ENCODE peak calls at places on chromosomes 4 and X, in five cellular contexts. Y is nucleus accumbens; F is GM23248; R is ovary; H is activated CD8-positive, alpha-beta T cell treated with anti-CD3 and anti-CD28 coated beads for 36 hours. T is an unnamed sample.

GRCh38 chr4:40280586-40280985 is 54.5 kb upstream of the CHRNA9 start:
- DNase-seq in Y (no peak), F (no peak), R (no peak), H (peak; percentile 83), T (no peak)

GRCh38 chr4:37471971-37472370 is 214.2 kb downstream of the RELL1 start:
- DNase-seq in Y (no peak), F (no peak), R (no peak), H (no peak), T (no peak)

GRCh38 chr4:6694177-6694901 is 661 bp downstream of the S100P start:
- DNase-seq in Y (no peak), F (no peak), R (no peak), H (peak; percentile 44), T (no peak)

GRCh38 chr4:166252487-166253402 is 379.7 kb downstream of the TLL1 start:
- DNase-seq in Y (no peak), F (peak; percentile 20), R (no peak), H (peak; percentile 15), T (no peak)

GRCh38 chrX:48649109-48649508 is 34.5 kb upstream of the WAS start:
- DNase-seq in Y (no peak), F (no peak), R (no peak), H (no peak), T (no peak)

GRCh38 chrX:9586992-9587392 is 122.1 kb downstream of the TBL1X start:
- DNase-seq in Y (no peak), F (no peak), R (no peak), H (no peak), T (no peak)

GRCh38 chr4:4383085-4383484 is 3.8 kb upstream of the NSG1 start:
- DNase-seq in Y (no peak), F (no peak), R (no peak), H (no peak), T (no peak)

GRCh38 chr4:134470544-134470943 is 269.0 kb upstream of the PABPC4L start:
- DNase-seq in Y (no peak), F (no peak), R (no peak), H (no peak), T (no peak)

GRCh38 chr4:140137654-140138053 is 16.3 kb downstream of the MAML3 start:
- DNase-seq in Y (no peak), F (peak; percentile 14), R (no peak), H (no peak), T (no peak)

GRCh38 chr4:143358923-143359694 is 22.4 kb downstream of the GAB1 start:
- DNase-seq in Y (no peak), F (peak; percentile 44), R (no peak), H (peak; percentile 74), T (peak; percentile 57)

GRCh38 chr4:81260443-81261102 is 45.6 kb upstream of the PRKG2 start:
- DNase-seq in Y (no peak), F (peak; percentile 13), R (no peak), H (no peak), T (no peak)

GRCh38 chr4:44806076-44806475 is 79.7 kb upstream of the GNPDA2 start:
- DNase-seq in Y (no peak), F (no peak), R (no peak), H (no peak), T (no peak)